ENCODE peak calls at places on chromosomes 13 and 19, in four cellular contexts. Z, R, G and O are unnamed samples.

GRCh38 chr13:105579821-105580707 is 955.4 kb downstream of the EFNB2 start:
- DNase-seq in Z (no peak), R (no peak), G (no peak), O (peak; percentile 83)

GRCh38 chr19:39397360-39398296 is 6.5 kb downstream of the MED29 start:
- DNase-seq in Z (peak; percentile 92), R (peak; percentile 76), G (peak; percentile 89), O (peak; percentile 75)

GRCh38 chr19:48283908-48284307 is 14.0 kb downstream of the ZNF114 start:
- DNase-seq in Z (no peak), R (peak; percentile 97), G (no peak), O (no peak)

GRCh38 chr13:78603240-78603947 is at the start of gene POU4F1:
- DNase-seq in Z (peak; percentile 87), R (peak; percentile 11), G (peak; percentile 92), O (peak; percentile 47)

GRCh38 chr19:23305555-23305954 is 55.4 kb upstream of the ZNF724 start:
- DNase-seq in Z (no peak), R (no peak), G (peak; percentile 63), O (no peak)

GRCh38 chr19:12194827-12195500 is 32.1 kb downstream of the ZNF136 start:
- DNase-seq in Z (no peak), R (peak; percentile 6), G (no peak), O (peak; percentile 35)

GRCh38 chr13:43303040-43303729 is 279.8 kb downstream of the DNAJC15 start:
- DNase-seq in Z (no peak), R (peak; percentile 70), G (peak; percentile 19), O (peak; percentile 23)

GRCh38 chr19:7395360-7395781 is 46.6 kb downstream of the ARHGEF18 start:
- DNase-seq in Z (no peak), R (no peak), G (no peak), O (no peak)

GRCh38 chr13:25980255-25980654 is 71.6 kb downstream of the SHISA2 start:
- DNase-seq in Z (peak; percentile 12), R (peak; percentile 3), G (peak; percentile 17), O (no peak)

GRCh38 chr13:67844544-67844943 is 614.4 kb upstream of the PCDH9 start:
- DNase-seq in Z (no peak), R (no peak), G (no peak), O (no peak)

GRCh38 chr19:32691952-32692726 is 518 bp downstream of the NUDT19 start:
- DNase-seq in Z (peak; percentile 58), R (peak; percentile 69), G (peak; percentile 41), O (peak; percentile 73)

GRCh38 chr19:33864311-33864850 is 67.7 kb downstream of the KCTD15 start:
- DNase-seq in Z (no peak), R (no peak), G (no peak), O (peak; percentile 3)

GRCh38 chr13:67643656-67644055 is 413.5 kb upstream of the PCDH9 start:
- DNase-seq in Z (no peak), R (no peak), G (no peak), O (no peak)

GRCh38 chr19:29843180-29844051 is 31.6 kb downstream of the CCNE1 start:
- DNase-seq in Z (no peak), R (no peak), G (no peak), O (no peak)

GRCh38 chr19:29842471-29843179 is 30.8 kb downstream of the CCNE1 start:
- DNase-seq in Z (no peak), R (no peak), G (no peak), O (no peak)

GRCh38 chr19:29841209-29841558 is 29.4 kb downstream of the CCNE1 start:
- DNase-seq in Z (no peak), R (no peak), G (no peak), O (peak; percentile 15)

GRCh38 chr19:29840066-29840950 is 28.5 kb downstream of the CCNE1 start:
- DNase-seq in Z (no peak), R (no peak), G (no peak), O (peak; percentile 19)

GRCh38 chr19:29841559-29842367 is 30.0 kb downstream of the CCNE1 start:
- DNase-seq in Z (peak; percentile 41), R (peak; percentile 57), G (peak; percentile 42), O (peak; percentile 60)
- H2AFZ ChIP-seq in Z (no peak overlapping the region), R (peak overlapping the region; percentile 27), G (peak overlapping the region; percentile 47), O (no peak overlapping the region)

GRCh38 chr13:51322826-51323225 is 16.7 kb upstream of the SERPINE3 start:
- DNase-seq in Z (no peak), R (no peak), G (no peak), O (no peak)
- H2AFZ ChIP-seq in Z (no peak overlapping the region), R (no peak overlapping the region), G (no peak overlapping the region), O (no peak overlapping the region)

GRCh38 chr13:94662274-94662945 is 49.9 kb downstream of the SOX21 start:
- DNase-seq in Z (peak; percentile 60), R (no peak), G (no peak), O (no peak)
- H2AFZ ChIP-seq in Z (peak overlapping the region; percentile 81), R (no peak overlapping the region), G (no peak overlapping the region), O (no peak overlapping the region)

GRCh38 chr19:13974073-13974472 is 21.8 kb downstream of the DCAF15 start:
- DNase-seq in Z (peak; percentile 78), R (no peak), G (peak; percentile 84), O (peak; percentile 79)
- H2AFZ ChIP-seq in Z (no peak overlapping the region), R (no peak overlapping the region), G (peak overlapping the region; percentile 49), O (peak overlapping the region; percentile 30)

DNA sequence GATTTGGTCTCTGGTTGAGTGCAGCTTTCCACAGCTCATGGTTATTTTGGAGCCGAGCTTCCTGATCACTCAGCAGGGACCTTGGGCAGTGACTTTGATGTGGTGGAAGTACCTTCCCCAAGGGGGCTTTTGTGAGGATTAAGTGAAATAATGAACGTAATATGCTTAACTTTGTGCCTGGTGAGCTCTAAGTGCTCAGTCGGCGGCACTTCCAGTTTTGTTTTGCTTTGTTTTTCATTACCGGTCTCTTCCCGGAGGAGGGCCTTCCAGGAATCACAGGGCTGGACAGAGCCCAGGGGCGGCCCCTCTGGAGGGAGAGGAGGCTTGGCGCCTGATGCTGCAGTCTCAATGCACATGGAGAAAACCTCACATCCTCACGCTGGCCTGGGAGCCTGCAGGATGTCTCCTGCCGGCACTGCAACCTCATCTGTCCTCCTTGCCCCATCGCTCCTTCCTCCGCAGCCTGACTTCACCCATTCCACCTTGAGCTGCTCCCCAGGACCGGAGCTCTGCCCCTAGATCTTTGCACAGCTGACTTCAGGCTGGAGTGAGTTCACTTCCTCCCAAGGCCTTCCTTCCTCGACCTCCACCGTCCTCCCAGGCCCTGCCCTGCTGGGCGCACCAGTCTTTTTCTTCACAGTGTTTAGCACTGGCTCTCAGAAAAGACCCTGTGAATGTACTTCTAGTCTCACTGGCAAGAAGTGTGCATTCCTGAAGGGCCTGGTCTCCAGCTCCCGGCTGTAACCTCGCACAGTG is 1.6 kb downstream of the PLEKHF1 start:
- DNase-seq in Z (peak; percentile 32), R (peak; percentile 64), G (no peak), O (peak; percentile 29)
- H2AFZ ChIP-seq in Z (peak overlapping the region; percentile 54), R (peak overlapping the region; percentile 96), G (no peak overlapping the region), O (peak overlapping the region; percentile 15)

DNA sequence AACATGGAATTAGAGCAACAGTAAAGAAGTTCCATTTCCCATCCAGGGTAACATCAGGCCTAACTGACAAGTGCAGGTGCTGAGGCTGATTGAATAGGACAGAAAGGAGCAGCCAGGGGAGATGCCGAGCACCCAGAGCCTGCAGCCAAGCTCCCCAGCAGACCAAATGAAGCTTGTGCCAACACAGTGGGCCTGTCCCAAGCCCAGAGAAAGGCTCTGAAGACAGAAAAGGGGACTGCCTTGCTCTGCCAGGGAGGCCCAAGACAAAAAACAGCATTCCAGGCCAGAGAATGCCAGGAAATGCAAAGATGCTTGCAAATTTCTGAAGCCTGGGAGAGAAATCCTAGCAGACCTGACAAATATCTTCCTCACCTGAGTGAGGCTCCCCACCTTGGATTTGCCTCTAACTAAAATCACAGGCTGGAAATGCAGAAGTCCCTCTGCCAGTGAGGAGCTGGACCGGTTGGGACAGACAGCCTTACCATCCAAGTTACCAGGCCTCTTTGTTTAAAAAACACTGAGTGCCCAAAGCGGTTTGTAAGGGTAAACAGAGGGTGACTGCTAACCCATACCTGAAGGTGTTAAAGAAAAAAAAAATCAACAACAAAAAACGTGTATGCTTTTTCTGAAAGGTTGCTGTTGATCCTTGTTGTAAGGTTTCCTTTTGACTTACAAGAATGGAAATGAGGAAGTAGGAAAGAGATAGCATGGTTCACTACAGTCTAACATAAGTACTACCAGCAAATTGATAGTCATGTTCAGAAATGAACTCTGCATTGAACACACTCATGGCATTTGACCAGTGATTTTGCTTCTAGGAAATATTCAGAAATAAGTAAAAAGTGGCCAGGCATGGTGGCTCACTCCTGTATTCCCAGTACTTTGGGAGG is 11.9 kb upstream of the HMGB1 start:
- DNase-seq in Z (no peak), R (no peak), G (peak; percentile 62), O (no peak)
- H2AFZ ChIP-seq in Z (no peak overlapping the region), R (no peak overlapping the region), G (peak overlapping the region; percentile 91), O (no peak overlapping the region)

GRCh38 chr19:47112166-47112663 is 1.4 kb downstream of the ZC3H4 start:
- DNase-seq in Z (peak; percentile 84), R (peak; percentile 85), G (peak; percentile 90), O (peak; percentile 82)
- H2AFZ ChIP-seq in Z (peak overlapping the region; percentile 40), R (peak overlapping the region; percentile 85), G (no peak overlapping the region), O (peak overlapping the region; percentile 58)

DNA sequence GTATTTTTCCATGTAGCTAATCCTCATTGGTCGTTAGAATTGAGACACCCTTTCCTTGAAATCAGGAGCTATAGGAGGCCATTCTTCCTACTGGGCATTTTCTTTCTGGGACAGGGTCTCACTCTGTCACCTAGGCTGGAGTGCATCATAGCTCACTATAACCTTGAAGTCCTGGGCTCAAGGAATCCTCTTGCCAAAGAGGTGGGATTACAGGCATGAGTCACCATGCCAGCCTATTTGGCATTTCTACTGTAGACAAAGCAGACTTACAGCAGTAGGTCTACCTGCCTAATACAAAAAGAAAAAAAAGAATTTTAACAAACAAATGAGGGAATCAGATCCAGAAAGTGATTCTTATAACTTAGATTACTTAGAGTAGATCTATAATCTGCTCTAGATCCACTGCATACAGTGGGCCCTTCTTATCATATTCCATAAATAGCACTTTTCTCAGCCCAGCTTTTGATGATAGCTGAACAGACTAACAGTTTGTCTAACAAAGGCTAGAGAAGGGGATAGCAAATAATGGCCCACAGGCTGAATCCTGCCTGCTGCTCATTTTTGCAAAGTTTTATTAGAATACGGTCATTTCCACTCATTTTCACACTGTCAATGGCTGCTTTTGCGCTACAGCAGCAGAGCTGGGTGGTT is 36.7 kb upstream of the USPL1 start:
- DNase-seq in Z (no peak), R (no peak), G (no peak), O (peak; percentile 41)
- H2AFZ ChIP-seq in Z (no peak overlapping the region), R (no peak overlapping the region), G (no peak overlapping the region), O (no peak overlapping the region)

GRCh38 chr13:108463365-108463764 is 166.0 kb upstream of the MYO16 start:
- DNase-seq in Z (no peak), R (peak; percentile 94), G (no peak), O (peak; percentile 82)
- H2AFZ ChIP-seq in Z (no peak overlapping the region), R (no peak overlapping the region), G (no peak overlapping the region), O (peak overlapping the region; percentile 55)